ENCODE peak calls at places on chromosomes 4 and X, in ten cellular contexts. H is BJ, Z is stomach, O is heart right ventricle, G is cardiac fibroblast, E is lower leg skin, Y is astrocyte of the cerebellum, M is tibial nerve, D is GM12865, Q is bronchial epithelial cell. F is an unnamed sample.

GRCh38 chr4:898869-899555 is 33.1 kb downstream of the GAK start:
- DNase-seq in H (no peak), Z (no peak), O (peak; percentile 42), G (no peak), E (no peak), Y (no peak), M (no peak), D (no peak), Q (no peak), F (no peak)

GRCh38 chrX:77910108-77910840 is at the start of gene ATP7A:
- DNase-seq in H (peak; percentile 34), Z (peak; percentile 88), O (peak; percentile 86), G (peak; percentile 93), E (peak; percentile 96), Y (peak; percentile 54), M (peak; percentile 75), D (peak; percentile 95), Q (peak; percentile 55), F (peak; percentile 92)

GRCh38 chr4:66972087-66972486 is 573.2 kb downstream of the CENPC start:
- DNase-seq in H (no peak), Z (no peak), O (no peak), G (peak; percentile 3), E (no peak), Y (no peak), M (no peak), D (no peak), Q (no peak), F (no peak)

GRCh38 chrX:8730812-8731578 is 942 bp downstream of the ANOS1 start:
- DNase-seq in H (no peak), Z (no peak), O (no peak), G (no peak), E (no peak), Y (no peak), M (no peak), D (no peak), Q (no peak), F (no peak)

GRCh38 chrX:103398321-103398937 is 22.1 kb downstream of the BEX3 start:
- DNase-seq in H (peak; percentile 28), Z (no peak), O (no peak), G (peak; percentile 84), E (no peak), Y (no peak), M (no peak), D (no peak), Q (peak; percentile 80), F (no peak)

GRCh38 chr4:169250796-169251195 is 20.0 kb downstream of the SH3RF1 start:
- DNase-seq in H (no peak), Z (no peak), O (no peak), G (no peak), E (no peak), Y (no peak), M (no peak), D (no peak), Q (no peak), F (no peak)

GRCh38 chrX:69387559-69388487 is 116.3 kb upstream of the NALF2 start:
- DNase-seq in H (no peak), Z (peak; percentile 46), O (peak; percentile 33), G (peak; percentile 53), E (no peak), Y (peak; percentile 8), M (peak; percentile 27), D (peak; percentile 31), Q (peak; percentile 15), F (no peak)

GRCh38 chr4:52421811-52422213 is 237.3 kb downstream of the USP46 start:
- DNase-seq in H (peak; percentile 1), Z (no peak), O (no peak), G (no peak), E (no peak), Y (no peak), M (peak; percentile 18), D (no peak), Q (no peak), F (no peak)

GRCh38 chrX:150509703-150510102 is 58.7 kb upstream of the MTM1 start:
- DNase-seq in H (no peak), Z (no peak), O (no peak), G (no peak), E (no peak), Y (no peak), M (no peak), D (no peak), Q (no peak), F (no peak)

GRCh38 chr4:15917297-15917696 is 21.2 kb downstream of the FGFBP1 start:
- DNase-seq in H (no peak), Z (no peak), O (no peak), G (no peak), E (no peak), Y (no peak), M (no peak), D (no peak), Q (no peak), F (no peak)

GRCh38 chr4:73892966-73893365 is 23.8 kb downstream of the CXCL1 start:
- DNase-seq in H (no peak), Z (no peak), O (no peak), G (no peak), E (no peak), Y (no peak), M (no peak), D (peak; percentile 5), Q (no peak), F (no peak)

GRCh38 chr4:34814266-34814665 is 1430.0 kb downstream of the ARAP2 start:
- DNase-seq in H (peak; percentile 4), Z (no peak), O (no peak), G (no peak), E (no peak), Y (peak; percentile 0), M (no peak), D (no peak), Q (no peak), F (no peak)

GRCh38 chr4:76781698-76782595 is 116.0 kb downstream of the SOWAHB start:
- DNase-seq in H (peak; percentile 98), Z (no peak), O (no peak), G (peak; percentile 76), E (no peak), Y (peak; percentile 86), M (no peak), D (peak; percentile 92), Q (peak; percentile 100), F (no peak)

GRCh38 chrX:70422886-70423336 is at the start of gene GDPD2:
- DNase-seq in H (no peak), Z (peak; percentile 39), O (no peak), G (peak; percentile 45), E (no peak), Y (no peak), M (no peak), D (no peak), Q (peak; percentile 28), F (no peak)

GRCh38 chrX:70427360-70427759 is 4.2 kb downstream of the GDPD2 start:
- DNase-seq in H (no peak), Z (no peak), O (no peak), G (no peak), E (no peak), Y (no peak), M (no peak), D (no peak), Q (no peak), F (no peak)

GRCh38 chrX:70426286-70427278 is 3.5 kb downstream of the GDPD2 start:
- DNase-seq in H (no peak), Z (no peak), O (no peak), G (no peak), E (peak; percentile 77), Y (no peak), M (no peak), D (no peak), Q (no peak), F (no peak)

GRCh38 chrX:70423937-70424336 is 823 bp downstream of the GDPD2 start:
- DNase-seq in H (no peak), Z (no peak), O (no peak), G (no peak), E (no peak), Y (no peak), M (no peak), D (no peak), Q (no peak), F (no peak)

GRCh38 chrX:70424801-70425200 is 1.7 kb downstream of the GDPD2 start:
- DNase-seq in H (no peak), Z (no peak), O (no peak), G (no peak), E (no peak), Y (no peak), M (no peak), D (no peak), Q (no peak), F (no peak)
- TF ChIP-seq CTCF in H (no peak), Z (no peak), O (no peak), G (no peak), E (no peak), Y (no peak), M (no peak), D (no peak), Q (no peak), F (no peak)

DNA sequence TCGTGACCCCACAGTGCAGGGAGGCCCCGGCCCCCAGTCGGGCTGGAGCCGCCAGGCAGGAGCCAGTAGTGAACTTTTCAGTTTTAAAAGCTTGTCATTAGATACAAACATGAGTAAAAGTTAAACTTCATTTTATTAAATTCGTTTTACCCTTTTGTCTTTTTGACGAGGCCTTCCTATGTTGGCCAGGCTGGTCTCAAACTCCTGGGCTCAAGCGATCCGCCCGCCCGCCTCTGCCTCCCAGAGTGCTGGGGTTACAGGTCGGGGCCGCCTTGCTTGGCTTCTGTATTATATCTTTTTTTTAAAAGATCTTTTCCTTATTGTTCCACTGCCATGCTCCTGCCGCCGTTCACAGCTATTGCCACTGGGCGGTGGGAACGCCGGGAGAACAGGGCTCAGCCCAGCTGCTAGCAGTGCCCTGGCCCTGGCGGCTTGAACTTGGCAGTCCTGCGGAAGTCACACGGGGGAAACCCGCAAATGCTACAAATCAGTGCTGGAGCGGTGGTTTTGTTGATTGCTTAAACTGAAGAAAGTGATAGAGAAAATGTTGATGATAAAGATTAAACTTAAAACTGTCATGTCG is 968 bp upstream of the NELFA start:
- DNase-seq in H (no peak), Z (peak; percentile 76), O (peak; percentile 50), G (peak; percentile 65), E (peak; percentile 88), Y (peak; percentile 23), M (peak; percentile 20), D (peak; percentile 68), Q (peak; percentile 40), F (peak; percentile 34)
- TF ChIP-seq CTCF in H (peak; percentile 35), Z (peak; percentile 15), O (no peak), G (peak; percentile 22), E (no peak), Y (peak; percentile 34), M (no peak), D (no peak), Q (peak; percentile 31), F (peak; percentile 5)

GRCh38 chr4:152351080-152351479 is 184.8 kb downstream of the FBXW7 start:
- DNase-seq in H (no peak), Z (no peak), O (no peak), G (no peak), E (no peak), Y (no peak), M (no peak), D (no peak), Q (no peak), F (no peak)
- TF ChIP-seq CTCF in H (no peak), Z (no peak), O (no peak), G (no peak), E (no peak), Y (no peak), M (no peak), D (no peak), Q (no peak), F (no peak)

DNA sequence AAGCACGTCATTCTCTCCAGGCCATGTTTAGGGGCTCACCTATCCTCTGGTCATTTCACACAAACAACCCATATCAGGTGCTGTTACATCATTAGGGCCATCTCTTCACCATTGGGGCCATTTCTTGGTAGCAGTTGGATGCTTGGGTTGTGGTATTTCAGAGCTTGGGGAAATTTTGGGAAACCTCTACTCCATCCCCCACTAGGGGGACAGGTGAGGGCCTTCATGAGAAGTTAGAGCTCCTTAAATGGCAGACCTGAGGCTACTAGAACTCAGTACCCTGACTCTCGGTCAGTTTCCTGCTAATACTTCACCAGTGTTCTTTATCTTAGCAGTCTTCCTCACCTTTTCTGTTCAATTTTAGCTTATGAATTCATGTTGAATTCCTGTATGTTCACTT is 50.2 kb downstream of the ZNF827 start:
- DNase-seq in H (no peak), Z (no peak), O (no peak), G (no peak), E (no peak), Y (no peak), M (no peak), D (no peak), Q (no peak), F (no peak)
- TF ChIP-seq CTCF in H (no peak), Z (no peak), O (no peak), G (peak; percentile 26), E (no peak), Y (peak; percentile 38), M (no peak), D (no peak), Q (no peak), F (no peak)